ENCODE peak calls at places on chromosome 2, in four cellular contexts. One of them, this sample, is unnamed.
A peak's percentile ranks its signal among the peaks of the same experiment; 100 is the strongest.

GRCh38 chr2:158923180-158923594 is 45.3 kb upstream of the TANC1 start:
- DNase-seq in fibroblast of pulmonary artery: peak; percentile 33
- DNase-seq in AG08396: no peak
- DNase-seq in germinal center: no peak
- DNase-seq in this sample: no peak

GRCh38 chr2:44935854-44936185 is 5.7 kb upstream of the SIX3 start:
- DNase-seq in fibroblast of pulmonary artery: no peak
- DNase-seq in AG08396: no peak
- DNase-seq in germinal center: no peak
- DNase-seq in this sample: no peak

GRCh38 chr2:28415715-28416114 is 23.1 kb downstream of the FOSL2 start:
- DNase-seq in fibroblast of pulmonary artery: no peak
- DNase-seq in AG08396: no peak
- DNase-seq in germinal center: no peak
- DNase-seq in this sample: no peak

GRCh38 chr2:233966388-233966787 is 49.2 kb downstream of the TRPM8 start:
- DNase-seq in fibroblast of pulmonary artery: no peak
- DNase-seq in AG08396: peak; percentile 26
- DNase-seq in germinal center: no peak
- DNase-seq in this sample: no peak

GRCh38 chr2:102126660-102127059 is 15.9 kb upstream of the IL1R1 start:
- DNase-seq in fibroblast of pulmonary artery: peak; percentile 57
- DNase-seq in AG08396: no peak
- DNase-seq in germinal center: no peak
- DNase-seq in this sample: no peak

GRCh38 chr2:177501186-177501585 is 108.6 kb downstream of the AGPS start:
- DNase-seq in fibroblast of pulmonary artery: no peak
- DNase-seq in AG08396: no peak
- DNase-seq in germinal center: no peak
- DNase-seq in this sample: no peak

GRCh38 chr2:240800241-240800640 is 19.8 kb downstream of the KIF1A start:
- DNase-seq in fibroblast of pulmonary artery: peak; percentile 67
- DNase-seq in AG08396: no peak
- DNase-seq in germinal center: no peak
- DNase-seq in this sample: peak; percentile 76

GRCh38 chr2:158179660-158180059 is 78.0 kb downstream of the UPP2 start:
- DNase-seq in fibroblast of pulmonary artery: peak; percentile 48
- DNase-seq in AG08396: no peak
- DNase-seq in germinal center: no peak
- DNase-seq in this sample: peak; percentile 25

GRCh38 chr2:23012499-23012898 is 372.5 kb upstream of the KLHL29 start:
- DNase-seq in fibroblast of pulmonary artery: no peak
- DNase-seq in AG08396: no peak
- DNase-seq in germinal center: no peak
- DNase-seq in this sample: peak; percentile 60

GRCh38 chr2:150729495-150729955 is 242.1 kb upstream of the RND3 start:
- DNase-seq in fibroblast of pulmonary artery: no peak
- DNase-seq in AG08396: no peak
- DNase-seq in germinal center: no peak
- DNase-seq in this sample: no peak

This sample was measured in putamen.